ENCODE peak calls at places on chromosomes 11 and 22, in six cellular contexts. G is stimulated activated CD4-positive, alpha-beta T cell treated with anti-CD3 and anti-CD28 coated beads, Interleukin-1b, Interleukin-23, amount 100 ng/mL, for 24 hours; F is tibial artery; U is WTC11; Q is GM23338; H is NCI-H1105. O is an unnamed sample.

GRCh38 chr22:49052023-49052538 is 775.6 kb downstream of the BRD1 start:
- DNase-seq in G (peak), F (peak), U (no peak), Q (no peak), H (no peak), O (peak)

GRCh38 chr11:110339456-110339855 is 43.0 kb upstream of the RDX start:
- DNase-seq in G (no peak), F (no peak), U (no peak), Q (no peak), H (no peak), O (no peak)

GRCh38 chr11:118612378-118612777 is 5.0 kb downstream of the PHLDB1 start:
- DNase-seq in G (no peak), F (no peak), U (peak), Q (peak), H (no peak), O (no peak)

GRCh38 chr22:42172385-42173172 is 42.0 kb upstream of the CYP2D6 start:
- DNase-seq in G (no peak), F (no peak), U (no peak), Q (no peak), H (no peak), O (no peak)

GRCh38 chr11:64934765-64935633 is 694 bp downstream of the GPHA2 start:
- DNase-seq in G (no peak), F (no peak), U (no peak), Q (peak), H (no peak), O (no peak)

GRCh38 chr11:118050208-118050891 is 26.5 kb upstream of the TMPRSS4 start:
- DNase-seq in G (no peak), F (peak), U (no peak), Q (no peak), H (no peak), O (no peak)

GRCh38 chr11:74592063-74592440 is 330 bp upstream of the POLD3 start:
- DNase-seq in G (no peak), F (no peak), U (no peak), Q (no peak), H (peak), O (no peak)

GRCh38 chr22:23790819-23791736 is 4.3 kb downstream of the SMARCB1 start:
- DNase-seq in G (no peak), F (no peak), U (no peak), Q (no peak), H (no peak), O (no peak)

GRCh38 chr22:31083923-31084810 is 3.0 kb downstream of the SMTN start:
- DNase-seq in G (no peak), F (no peak), U (no peak), Q (no peak), H (no peak), O (no peak)

GRCh38 chr11:62108017-62108750 is 15.6 kb upstream of the INCENP start:
- DNase-seq in G (no peak), F (no peak), U (no peak), Q (peak), H (peak), O (peak)

GRCh38 chr11:20038364-20038893 is 121.8 kb downstream of the DBX1 start:
- DNase-seq in G (no peak), F (no peak), U (no peak), Q (no peak), H (no peak), O (no peak)

GRCh38 chr11:61297741-61298140 is 2.6 kb upstream of the VWCE start:
- DNase-seq in G (no peak), F (no peak), U (no peak), Q (no peak), H (no peak), O (no peak)

GRCh38 chr22:41070665-41071331 is 21.6 kb upstream of the EP300 start:
- DNase-seq in G (no peak), F (no peak), U (no peak), Q (no peak), H (no peak), O (no peak)

GRCh38 chr22:40313007-40313406 is 33.3 kb upstream of the ADSL start:
- DNase-seq in G (no peak), F (no peak), U (no peak), Q (no peak), H (no peak), O (no peak)

GRCh38 chr11:121437686-121438078 is 14.4 kb upstream of the SORL1 start:
- DNase-seq in G (no peak), F (no peak), U (no peak), Q (no peak), H (no peak), O (no peak)

GRCh38 chr11:13680501-13681264 is 12.2 kb downstream of the FAR1 start:
- DNase-seq in G (no peak), F (no peak), U (no peak), Q (peak), H (no peak), O (no peak)

GRCh38 chr11:85759915-85760314 is 51.0 kb downstream of the SYTL2 start:
- DNase-seq in G (no peak), F (no peak), U (no peak), Q (peak), H (no peak), O (no peak)

GRCh38 chr11:121688860-121689614 is 236.3 kb upstream of the SORL1-AS1 start:
- DNase-seq in G (no peak), F (no peak), U (no peak), Q (peak), H (no peak), O (no peak)

GRCh38 chr11:99423435-99423983 is 402.8 kb downstream of the CNTN5 start:
- DNase-seq in G (no peak), F (no peak), U (no peak), Q (peak), H (no peak), O (no peak)

GRCh38 chr11:55624531-55624930 is 10.4 kb upstream of the OR4P4 start:
- DNase-seq in G (no peak), F (no peak), U (no peak), Q (no peak), H (no peak), O (no peak)

GRCh38 chr11:110438017-110438416 is 8.3 kb downstream of the FDX1 start:
- DNase-seq in G (no peak), F (no peak), U (no peak), Q (no peak), H (no peak), O (no peak)

GRCh38 chr11:11293798-11294611 is 59.0 kb downstream of the CSNK2A3 start:
- DNase-seq in G (no peak), F (no peak), U (no peak), Q (no peak), H (no peak), O (no peak)

GRCh38 chr11:33713914-33714398 is 13.3 kb upstream of the C11orf91 start:
- DNase-seq in G (no peak), F (no peak), U (no peak), Q (no peak), H (no peak), O (no peak)

GRCh38 chr22:44358723-44359440 is 46.1 kb upstream of the SHISAL1 start:
- DNase-seq in G (no peak), F (no peak), U (peak), Q (no peak), H (no peak), O (no peak)

GRCh38 chr11:102599642-102600261 is 25.4 kb downstream of the MMP20 start:
- DNase-seq in G (no peak), F (no peak), U (no peak), Q (no peak), H (no peak), O (no peak)

GRCh38 chr11:60183595-60184201 is 815 bp upstream of the MS4A6A start:
- DNase-seq in G (no peak), F (peak), U (no peak), Q (no peak), H (no peak), O (no peak)

GRCh38 chr11:120239713-120240640 is at the start of gene POU2F3:
- DNase-seq in G (no peak), F (no peak), U (peak), Q (peak), H (peak), O (no peak)

GRCh38 chr11:108698844-108699642 is 34.2 kb downstream of the DDX10 start:
- DNase-seq in G (no peak), F (no peak), U (no peak), Q (no peak), H (no peak), O (no peak)

GRCh38 chr11:115665958-115666357 is 161.7 kb upstream of the CADM1 start:
- DNase-seq in G (no peak), F (no peak), U (no peak), Q (no peak), H (no peak), O (no peak)

GRCh38 chr11:123046473-123047264 is 15.3 kb downstream of the HSPA8 start:
- DNase-seq in G (no peak), F (no peak), U (no peak), Q (no peak), H (no peak), O (no peak)

GRCh38 chr11:2752204-2752772 is 52.5 kb upstream of the KCNQ1OT1 start:
- DNase-seq in G (no peak), F (peak), U (no peak), Q (no peak), H (no peak), O (no peak)

GRCh38 chr11:115653926-115654325 is 149.7 kb upstream of the CADM1 start:
- DNase-seq in G (no peak), F (no peak), U (no peak), Q (no peak), H (no peak), O (no peak)

GRCh38 chr11:69325446-69325845 is 31.5 kb downstream of the MYEOV start:
- DNase-seq in G (no peak), F (peak), U (no peak), Q (no peak), H (no peak), O (no peak)

GRCh38 chr11:68017858-68018729 is 8.0 kb downstream of the ALDH3B1 start:
- DNase-seq in G (no peak), F (no peak), U (no peak), Q (no peak), H (no peak), O (no peak)

GRCh38 chr11:119728226-119728626 is 774 bp downstream of the NECTIN1 start:
- DNase-seq in G (no peak), F (no peak), U (no peak), Q (no peak), H (no peak), O (no peak)

GRCh38 chr22:41123151-41123550 is 30.8 kb downstream of the EP300 start:
- DNase-seq in G (no peak), F (no peak), U (no peak), Q (no peak), H (no peak), O (no peak)

GRCh38 chr22:24201681-24202590 is 20.6 kb downstream of the SUSD2 start:
- DNase-seq in G (no peak), F (no peak), U (no peak), Q (no peak), H (no peak), O (no peak)

GRCh38 chr22:25492162-25492561 is 72.3 kb upstream of the GRK3 start:
- DNase-seq in G (no peak), F (no peak), U (no peak), Q (no peak), H (no peak), O (no peak)

O was measured in NCI-H1436.